ENCODE peak calls at places on chromosome 17, in four cellular contexts. V is K562, U is HepG2, B is NB4. T is an unnamed sample.

GRCh38 chr17:73317554-73318426 is 6.0 kb upstream of the CDC42EP4 start:
- DNase-seq in V (peak), U (no peak), B (no peak), T (no peak)

GRCh38 chr17:63511331-63511730 is 11.8 kb upstream of the KCNH6 start:
- DNase-seq in B (no peak), V (no peak), U (no peak), T (no peak)

GRCh38 chr17:63613663-63614062 is 8.6 kb upstream of the MAP3K3 start:
- DNase-seq in B (no peak), U (no peak), V (no peak), T (no peak)

GRCh38 chr17:42266918-42267766 is 9.0 kb downstream of the STAT5B start:
- DNase-seq in V (peak), B (peak), U (no peak), T (peak)

GRCh38 chr17:73155410-73156165 is 9.2 kb upstream of the SSTR2 start:
- DNase-seq in B (peak), U (no peak), V (no peak), T (no peak)

GRCh38 chr17:81491193-81491592 is 21.4 kb downstream of the ACTG1 start:
- DNase-seq in B (no peak), U (no peak), V (no peak), T (peak)

GRCh38 chr17:83176272-83176955 is 97.0 kb downstream of the METRNL start:
- DNase-seq in V (no peak), B (no peak), U (no peak), T (no peak)

GRCh38 chr17:2262146-2262587 is 41.4 kb downstream of the SMG6 start:
- DNase-seq in U (no peak), V (no peak), B (no peak), T (no peak)

GRCh38 chr17:14297161-14297851 is 3.6 kb upstream of the HS3ST3B1 start:
- DNase-seq in B (peak), U (peak), V (no peak), T (peak)

GRCh38 chr17:27631897-27632725 is 1.1 kb downstream of the LGALS9 start:
- DNase-seq in U (no peak), B (no peak), V (no peak), T (no peak)

GRCh38 chr17:34588266-34588665 is 8.9 kb downstream of the TMEM132E start:
- DNase-seq in V (no peak), U (no peak), B (no peak), T (no peak)

GRCh38 chr17:50297407-50297865 is 23.2 kb downstream of the TMEM92 start:
- DNase-seq in B (peak), V (peak), U (peak), T (peak)

DNA sequence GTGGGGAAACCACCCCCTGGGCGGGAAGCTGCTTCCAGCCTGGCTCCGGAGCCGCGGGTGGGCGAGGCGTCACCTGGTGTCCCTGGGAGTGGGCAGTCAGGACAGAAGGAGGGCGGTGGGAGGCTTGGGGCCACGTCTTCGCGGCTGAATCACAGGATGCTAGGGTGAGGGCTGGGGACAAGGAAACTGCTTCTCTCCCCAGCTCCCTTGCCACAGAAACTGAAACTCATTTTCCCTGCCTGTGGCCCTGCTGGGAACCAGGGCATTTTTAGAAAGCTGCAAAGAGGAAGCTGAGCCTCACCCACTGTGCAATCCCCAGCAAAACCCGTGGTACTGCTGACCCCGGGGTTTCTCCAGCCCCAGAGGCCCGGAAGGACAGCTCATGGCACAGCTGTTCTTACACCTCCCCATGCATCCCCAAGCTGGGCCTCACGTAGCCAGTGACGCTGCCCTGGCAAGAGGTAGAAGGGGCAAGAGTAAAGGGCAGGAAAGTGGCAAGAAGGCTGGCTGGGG is 8.2 kb downstream of the RHBDF2 start:
- DNase-seq in U (no peak), V (no peak), B (peak), T (no peak)
- TF ChIP-seq MYC in U (no peak), V (no peak), B (peak), T (no peak)

GRCh38 chr17:48590603-48591161 is 641 bp upstream of the HOXB3 start:
- DNase-seq in B (no peak), V (no peak), U (no peak), T (no peak)

GRCh38 chr17:48591435-48592077 is 1.5 kb upstream of the HOXB3 start:
- DNase-seq in V (no peak), U (no peak), B (no peak), T (no peak)

GRCh38 chr17:48592592-48592991 is 987 bp downstream of the HOXB5 start:
- DNase-seq in B (no peak), V (no peak), U (no peak), T (no peak)

GRCh38 chr17:48593126-48593829 is at the start of gene HOXB5:
- DNase-seq in V (no peak), B (no peak), U (no peak), T (no peak)

DNA sequence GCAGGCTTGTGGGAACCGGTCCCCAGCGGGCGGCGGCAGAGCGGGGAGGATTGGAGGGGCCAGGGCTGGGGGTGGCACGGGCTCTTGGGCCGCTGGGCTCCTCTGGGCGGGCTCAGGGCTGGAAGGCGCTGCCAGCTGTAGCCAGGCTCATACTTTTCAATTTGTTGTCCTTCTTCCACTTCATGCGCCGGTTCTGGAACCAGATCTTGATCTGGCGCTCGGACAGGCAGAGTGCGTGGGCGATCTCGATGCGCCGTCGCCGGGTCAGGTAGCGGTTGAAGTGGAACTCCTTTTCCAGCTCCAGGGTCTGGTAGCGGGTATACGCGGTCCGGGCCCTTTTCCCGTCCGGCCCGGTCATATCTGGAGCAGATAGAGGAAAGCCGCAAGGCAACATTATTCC is 1.5 kb downstream of the HOXB5 start:
- DNase-seq in U (no peak), V (no peak), B (no peak), T (no peak)
- TF ChIP-seq MYC in U (no peak), V (no peak), B (no peak), T (no peak)

GRCh38 chr17:80262775-80263244 is 2.2 kb downstream of the RNF213 start:
- DNase-seq in B (no peak), U (no peak), V (no peak), T (no peak)
- TF ChIP-seq MYC in B (no peak), U (no peak), V (no peak), T (no peak)

GRCh38 chr17:40550608-40551007 is 14.7 kb downstream of the CCR7 start:
- DNase-seq in V (no peak), U (no peak), B (peak), T (peak)
- TF ChIP-seq MYC in V (no peak), U (no peak), B (no peak), T (no peak)

DNA sequence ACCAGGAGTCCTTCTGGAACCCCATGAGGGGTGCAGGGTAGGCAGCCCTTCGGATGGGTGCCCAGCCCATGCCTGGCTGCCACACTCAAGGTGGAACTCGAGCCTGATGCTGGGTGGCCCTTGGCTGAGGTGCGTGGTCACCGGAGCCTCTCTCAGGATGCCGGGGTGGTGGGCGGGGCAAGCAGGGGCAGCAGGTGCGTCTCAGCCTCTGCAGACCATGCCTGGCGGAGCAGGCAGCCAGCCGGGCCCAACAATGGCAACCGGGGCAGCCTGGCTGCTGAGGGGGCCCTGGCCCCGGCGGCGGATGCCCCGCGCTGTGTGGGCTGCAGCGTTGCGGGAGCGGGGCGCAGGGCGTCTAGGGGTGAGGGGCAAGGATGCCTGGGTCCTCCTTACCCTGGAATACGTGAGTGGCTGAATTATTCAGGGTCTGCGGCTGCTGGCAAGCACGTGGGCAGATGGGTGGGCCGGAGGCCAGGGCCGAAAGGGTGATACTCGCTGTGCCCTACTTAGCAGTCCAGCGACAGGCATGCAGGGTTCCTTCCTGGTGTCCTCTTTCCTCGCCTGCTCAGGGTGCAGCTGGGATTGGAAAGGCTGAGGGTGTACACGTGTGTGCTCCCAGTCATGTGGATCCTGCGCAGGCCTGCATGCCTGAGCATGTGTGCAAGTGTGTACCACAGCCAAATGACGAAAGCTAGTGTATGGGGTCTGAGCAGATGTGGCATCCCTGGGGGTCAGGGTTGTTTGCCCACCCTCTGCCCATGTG is 14.6 kb downstream of the MYO15A start:
- DNase-seq in U (no peak), B (no peak), V (no peak), T (no peak)
- TF ChIP-seq MYC in U (no peak), B (no peak), V (no peak), T (no peak)

GRCh38 chr17:15361592-15361991 is 20.2 kb upstream of the TEKT3 start:
- DNase-seq in V (no peak), B (no peak), U (no peak), T (no peak)
- TF ChIP-seq MYC in V (no peak), B (no peak), U (no peak), T (no peak)

DNA sequence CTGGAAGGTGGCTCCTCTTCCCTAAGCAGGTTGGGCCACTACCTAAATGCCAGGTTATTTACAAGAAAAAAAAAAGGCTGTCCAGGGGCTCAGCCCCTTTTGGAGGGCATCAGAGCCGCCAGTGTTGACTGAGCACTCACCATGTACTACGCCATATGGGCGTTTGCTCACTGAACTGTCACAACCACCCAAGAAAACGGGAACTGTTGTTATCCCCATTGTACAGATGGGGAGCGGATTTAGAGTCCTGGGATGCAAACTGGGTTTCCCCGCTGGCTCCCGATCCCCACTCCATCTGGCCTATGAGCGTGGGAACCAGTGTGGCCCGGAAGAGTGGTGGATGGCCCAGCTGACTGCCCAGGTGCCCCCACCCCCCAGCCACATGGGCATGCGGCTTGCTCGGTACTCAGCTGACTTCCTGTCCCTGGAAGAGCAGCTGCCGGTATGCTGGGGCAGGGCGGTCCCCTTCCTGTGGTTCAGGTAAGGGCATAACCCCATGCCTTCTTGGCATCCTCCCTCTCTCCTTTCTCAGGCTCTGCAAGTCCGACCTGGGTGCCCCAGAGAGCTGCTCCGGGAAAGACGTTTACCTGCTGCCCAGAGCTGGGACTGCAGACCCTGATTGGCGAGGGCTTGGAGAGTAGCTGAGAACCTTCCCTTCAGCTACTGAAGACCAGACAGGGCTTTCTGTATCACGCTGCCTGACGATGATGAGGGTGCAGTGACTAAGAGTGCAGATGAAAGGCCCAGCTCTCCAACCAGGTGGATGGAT is 16.3 kb downstream of the SOCS3 start:
- DNase-seq in U (no peak), V (no peak), B (peak), T (no peak)
- TF ChIP-seq MYC in U (no peak), V (no peak), B (peak), T (no peak)

T was measured in A549.